ENCODE peak calls at places on chromosome 3, in four cellular contexts. J, E, V and C are unnamed samples.

GRCh38 chr3:49410844-49411549 is 779 bp downstream of the RHOA start:
- DNase-seq in J (no peak), E (peak; percentile 50), V (peak; percentile 51), C (peak; percentile 77)

GRCh38 chr3:57110797-57111196 is 50.3 kb downstream of the SPATA12 start:
- DNase-seq in J (no peak), E (no peak), V (no peak), C (no peak)

GRCh38 chr3:108524547-108524946 is 14.2 kb upstream of the MYH15 start:
- DNase-seq in J (no peak), E (no peak), V (no peak), C (peak; percentile 20)

GRCh38 chr3:45065373-45065720 is 39.2 kb downstream of the CLEC3B start:
- DNase-seq in J (no peak), E (no peak), V (no peak), C (no peak)

GRCh38 chr3:10949197-10949596 is 43.4 kb upstream of the SLC6A1 start:
- DNase-seq in J (no peak), E (no peak), V (no peak), C (no peak)

GRCh38 chr3:65641041-65641440 is 397.7 kb downstream of the MAGI1 start:
- DNase-seq in J (no peak), E (no peak), V (no peak), C (no peak)

GRCh38 chr3:184757010-184757651 is 45.3 kb upstream of the MAGEF1 start:
- DNase-seq in J (no peak), E (peak; percentile 26), V (peak; percentile 57), C (peak; percentile 95)

GRCh38 chr3:137845161-137845560 is 81.0 kb downstream of the SOX14 start:
- DNase-seq in J (no peak), E (no peak), V (no peak), C (no peak)

GRCh38 chr3:136751259-136752045 is 726 bp downstream of the STAG1 start:
- DNase-seq in J (no peak), E (peak; percentile 84), V (peak; percentile 69), C (peak; percentile 84)

GRCh38 chr3:128341659-128342395 is 124.9 kb downstream of the DNAJB8 start:
- DNase-seq in J (no peak), E (no peak), V (no peak), C (no peak)

GRCh38 chr3:20914260-20914659 is 728.3 kb upstream of the SGO1 start:
- DNase-seq in J (no peak), E (no peak), V (no peak), C (no peak)

GRCh38 chr3:105130911-105131310 is 235.8 kb upstream of the ALCAM start:
- DNase-seq in J (no peak), E (no peak), V (no peak), C (no peak)

GRCh38 chr3:78754066-78754743 is 1013.6 kb downstream of the ROBO1 start:
- DNase-seq in J (no peak), E (peak; percentile 36), V (no peak), C (peak; percentile 77)

GRCh38 chr3:183537295-183537730 is 18.2 kb downstream of the KLHL6 start:
- DNase-seq in J (no peak), E (no peak), V (no peak), C (peak; percentile 90)

GRCh38 chr3:83633758-83634157 is 1325.0 kb upstream of the CADM2 start:
- DNase-seq in J (no peak), E (no peak), V (no peak), C (no peak)

GRCh38 chr3:69085543-69086132 is 901 bp downstream of the ARL6IP5 start:
- DNase-seq in J (no peak), E (no peak), V (peak; percentile 34), C (peak; percentile 64)

GRCh38 chr3:189233225-189233858 is 61.6 kb downstream of the TPRG1 start:
- DNase-seq in J (peak; percentile 70), E (peak; percentile 27), V (peak; percentile 21), C (peak; percentile 85)

GRCh38 chr3:50632450-50632849 is 15.5 kb downstream of the MAPKAPK3 start:
- DNase-seq in J (no peak), E (no peak), V (no peak), C (no peak)

GRCh38 chr3:128196645-128197044 is 43.4 kb downstream of the EEFSEC start:
- DNase-seq in J (no peak), E (no peak), V (no peak), C (no peak)

GRCh38 chr3:194125474-194125873 is 10.5 kb upstream of the HES1 start:
- DNase-seq in J (no peak), E (no peak), V (no peak), C (no peak)

GRCh38 chr3:43059456-43059855 is 46.4 kb downstream of the POMGNT2 start:
- DNase-seq in J (no peak), E (no peak), V (no peak), C (no peak)

GRCh38 chr3:184157206-184157605 is 2.0 kb downstream of the DVL3 start:
- DNase-seq in J (no peak), E (no peak), V (no peak), C (no peak)

GRCh38 chr3:65828706-65829105 is 210.0 kb downstream of the MAGI1 start:
- DNase-seq in J (no peak), E (no peak), V (no peak), C (peak; percentile 78)

GRCh38 chr3:177179281-177180067 is 17.8 kb downstream of the TBL1XR1 start:
- DNase-seq in J (no peak), E (no peak), V (no peak), C (no peak)

GRCh38 chr3:44825264-44825925 is 36.3 kb upstream of the TMEM42 start:
- DNase-seq in J (no peak), E (no peak), V (no peak), C (peak; percentile 80)

GRCh38 chr3:111315911-111316310 is 226.1 kb upstream of the CD96 start:
- DNase-seq in J (no peak), E (no peak), V (no peak), C (peak; percentile 42)

GRCh38 chr3:108603689-108604088 is 14.2 kb downstream of the DZIP3 start:
- DNase-seq in J (no peak), E (no peak), V (no peak), C (peak; percentile 24)

GRCh38 chr3:182248349-182248880 is 536.7 kb downstream of the SOX2 start:
- DNase-seq in J (peak; percentile 34), E (no peak), V (peak; percentile 33), C (no peak)

GRCh38 chr3:77186728-77187127 is 146.8 kb downstream of the ROBO2 start:
- DNase-seq in J (no peak), E (no peak), V (no peak), C (peak; percentile 38)

GRCh38 chr3:56915969-56916586 is 114.3 kb upstream of the ARHGEF3 start:
- DNase-seq in J (no peak), E (no peak), V (peak; percentile 74), C (no peak)

GRCh38 chr3:156910022-156910421 is 83.9 kb downstream of the LEKR1 start:
- DNase-seq in J (no peak), E (no peak), V (no peak), C (no peak)

GRCh38 chr3:176359211-176359610 is 838.1 kb downstream of the TBL1XR1 start:
- DNase-seq in J (no peak), E (no peak), V (no peak), C (no peak)

GRCh38 chr3:78281381-78281780 is 1241.5 kb downstream of the ROBO2 start:
- DNase-seq in J (no peak), E (no peak), V (no peak), C (no peak)

GRCh38 chr3:52357151-52358080 is 41.3 kb downstream of the DNAH1 start:
- DNase-seq in J (no peak), E (no peak), V (no peak), C (no peak)

GRCh38 chr3:54830658-54831057 is 97.2 kb downstream of the LRTM1 start:
- DNase-seq in J (peak; percentile 16), E (no peak), V (peak; percentile 54), C (peak; percentile 14)

GRCh38 chr3:120983841-120984240 is 75.8 kb downstream of the STXBP5L start:
- DNase-seq in J (no peak), E (no peak), V (no peak), C (no peak)

GRCh38 chr3:136659253-136659652 is 92.9 kb downstream of the STAG1 start:
- DNase-seq in J (no peak), E (peak; percentile 27), V (no peak), C (peak; percentile 80)

DNA sequence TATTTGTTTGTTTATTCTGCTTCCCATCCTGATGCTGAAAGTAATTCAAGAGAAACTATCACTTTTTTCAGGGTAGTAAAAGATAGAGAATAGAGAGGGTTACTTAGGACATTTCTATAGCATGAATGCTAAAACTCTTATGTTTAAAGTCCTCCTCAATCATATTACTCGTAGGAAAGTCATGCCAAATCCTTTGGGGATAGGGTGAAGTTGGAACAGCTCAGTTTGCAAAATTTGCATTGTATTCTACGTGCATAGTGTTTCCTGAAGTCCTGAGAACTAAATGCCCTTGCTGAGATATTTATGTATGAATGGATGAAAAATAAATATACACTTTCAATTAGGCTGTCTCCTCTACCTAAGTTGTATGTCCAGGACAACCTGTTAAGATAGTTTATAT is 14.6 kb downstream of the PLSCR5 start:
- DNase-seq in J (no peak), E (peak; percentile 24), V (no peak), C (peak; percentile 58)
- H3K9me3 ChIP-seq in J (no peaks in the 10 kb centered on the region), E (no peaks in the 10 kb centered on the region), V (no peaks in the 10 kb centered on the region), C (no peaks in the 10 kb centered on the region)

GRCh38 chr3:46970391-46971091 is 6.0 kb downstream of the CCDC12 start:
- DNase-seq in J (no peak), E (no peak), V (no peak), C (peak; percentile 55)
- H4K20me1 ChIP-seq in J (peaks cover 32% of the 10 kb centered on the region), E (peaks cover 6% of the 10 kb centered on the region), V (peaks cover 67% of the 10 kb centered on the region), C (peaks cover 13% of the 10 kb centered on the region)

GRCh38 chr3:180036092-180036677 is 552 bp downstream of the PEX5L start:
- DNase-seq in J (no peak), E (no peak), V (peak; percentile 71), C (no peak)

GRCh38 chr3:180040966-180041365 is 4.2 kb upstream of the PEX5L start:
- DNase-seq in J (no peak), E (no peak), V (no peak), C (no peak)

DNA sequence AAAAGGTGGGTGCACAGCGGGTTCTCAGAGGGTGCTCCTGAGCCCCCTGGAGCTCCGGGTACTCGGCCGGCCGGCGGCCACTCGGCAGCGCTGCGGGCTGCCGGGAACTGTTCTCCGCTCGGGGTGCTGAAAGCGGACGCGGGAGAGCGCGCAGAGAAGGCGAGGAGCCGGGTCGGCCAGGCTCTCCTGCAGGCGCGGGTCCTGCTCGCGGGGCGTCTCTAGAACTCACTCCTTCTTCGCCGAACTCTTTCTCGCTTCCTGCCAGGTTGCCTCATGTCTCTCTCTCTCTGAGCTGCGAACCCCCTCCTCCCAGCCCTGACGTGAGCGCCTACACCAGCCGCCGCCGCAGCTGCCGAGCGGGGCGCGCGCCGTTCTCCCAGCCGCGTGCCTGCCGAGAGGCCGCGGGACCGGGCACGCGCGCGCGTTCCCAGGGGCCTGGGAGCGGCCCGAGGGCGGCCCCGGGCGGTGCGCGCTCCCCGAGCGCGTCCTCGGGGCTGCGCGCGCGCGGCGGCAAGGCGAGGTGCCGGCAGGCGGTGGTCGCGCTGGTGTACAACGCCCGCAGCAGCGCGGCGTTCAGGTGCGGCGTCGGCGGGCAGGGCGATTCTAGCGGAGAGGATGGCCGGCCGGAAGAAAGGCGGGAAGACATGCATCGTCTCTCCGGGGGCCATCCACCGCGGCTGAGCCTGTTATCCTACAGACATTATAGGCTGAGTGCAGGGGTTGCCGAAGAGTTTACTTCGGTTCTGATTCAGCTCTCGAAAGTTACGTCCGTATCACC is at the start of gene PEX5L:
- DNase-seq in J (no peak), E (peak; percentile 42), V (peak; percentile 64), C (peak; percentile 66)
- H3K4me2 ChIP-seq in J (no peak within 1 kb of the TSS), E (peak within 1 kb of the TSS; percentile 17), V (peak within 1 kb of the TSS; percentile 89), C (peak within 1 kb of the TSS; percentile 77)

GRCh38 chr3:187136347-187136746 is 2.9 kb downstream of the RPL39L start:
- DNase-seq in J (no peak), E (no peak), V (no peak), C (no peak)

GRCh38 chr3:187136936-187137335 is 2.4 kb downstream of the RPL39L start:
- DNase-seq in J (peak; percentile 40), E (no peak), V (no peak), C (peak; percentile 80)

GRCh38 chr3:187139895-187140253 is 578 bp upstream of the RPL39L start:
- DNase-seq in J (no peak), E (no peak), V (no peak), C (no peak)

GRCh38 chr3:187139126-187139894 is at the start of gene RPL39L:
- DNase-seq in J (no peak), E (peak; percentile 87), V (peak; percentile 99), C (peak; percentile 91)
- H3K9me3 ChIP-seq in J (no peaks in the 10 kb centered on the region), E (no peaks in the 10 kb centered on the region), V (no peaks in the 10 kb centered on the region), C (no peaks in the 10 kb centered on the region)